ENCODE peak calls at places on chromosome 7, in six cellular contexts. One of them, this sample, is unnamed.

GRCh38 chr7:75534727-75535307 is 42.7 kb downstream of the SPDYE5 start:
- DNase-seq in IMR-90: peak
- DNase-seq in stomach: no peak
- DNase-seq in tibial nerve: no peak
- DNase-seq in A549: no peak
- DNase-seq in Peyer's patch: no peak
- DNase-seq in this sample: no peak

GRCh38 chr7:31043035-31043434 is 9.1 kb upstream of the ADCYAP1R1 start:
- DNase-seq in A549: no peak
- DNase-seq in Peyer's patch: no peak
- DNase-seq in tibial nerve: no peak
- DNase-seq in IMR-90: no peak
- DNase-seq in stomach: no peak
- DNase-seq in this sample: no peak

GRCh38 chr7:157529768-157530560 is 193.2 kb downstream of the DNAJB6 start:
- DNase-seq in Peyer's patch: no peak
- DNase-seq in IMR-90: no peak
- DNase-seq in stomach: peak
- DNase-seq in tibial nerve: no peak
- DNase-seq in A549: no peak
- DNase-seq in this sample: no peak

GRCh38 chr7:44750921-44751571 is 2.4 kb downstream of the ZMIZ2 start:
- DNase-seq in stomach: no peak
- DNase-seq in IMR-90: peak
- DNase-seq in Peyer's patch: peak
- DNase-seq in A549: no peak
- DNase-seq in tibial nerve: no peak
- DNase-seq in this sample: no peak

GRCh38 chr7:69104023-69104422 is 494.3 kb upstream of the AUTS2 start:
- DNase-seq in stomach: no peak
- DNase-seq in IMR-90: no peak
- DNase-seq in Peyer's patch: no peak
- DNase-seq in tibial nerve: no peak
- DNase-seq in A549: no peak
- DNase-seq in this sample: no peak

GRCh38 chr7:42574693-42575084 is 337.2 kb downstream of the C7orf25 start:
- DNase-seq in A549: no peak
- DNase-seq in Peyer's patch: no peak
- DNase-seq in tibial nerve: no peak
- DNase-seq in IMR-90: no peak
- DNase-seq in stomach: no peak
- DNase-seq in this sample: no peak

GRCh38 chr7:156614434-156615264 is 25.9 kb upstream of the RNF32 start:
- DNase-seq in IMR-90: no peak
- DNase-seq in tibial nerve: no peak
- DNase-seq in Peyer's patch: no peak
- DNase-seq in stomach: peak
- DNase-seq in A549: no peak
- DNase-seq in this sample: no peak

GRCh38 chr7:138008588-138009349 is 6.9 kb upstream of the CREB3L2 start:
- DNase-seq in tibial nerve: no peak
- DNase-seq in stomach: no peak
- DNase-seq in A549: peak
- DNase-seq in IMR-90: peak
- DNase-seq in Peyer's patch: no peak
- DNase-seq in this sample: no peak

GRCh38 chr7:66303454-66304160 is 98.5 kb downstream of the TPST1 start:
- DNase-seq in Peyer's patch: no peak
- DNase-seq in IMR-90: no peak
- DNase-seq in A549: no peak
- DNase-seq in stomach: no peak
- DNase-seq in tibial nerve: no peak
- DNase-seq in this sample: no peak

GRCh38 chr7:8761731-8762130 is 328.3 kb downstream of the NXPH1 start:
- DNase-seq in tibial nerve: no peak
- DNase-seq in Peyer's patch: no peak
- DNase-seq in IMR-90: no peak
- DNase-seq in stomach: no peak
- DNase-seq in A549: no peak
- DNase-seq in this sample: no peak

GRCh38 chr7:1811850-1812692 is 142.0 kb downstream of the ELFN1 start:
- DNase-seq in stomach: peak
- DNase-seq in A549: peak
- DNase-seq in tibial nerve: no peak
- DNase-seq in Peyer's patch: no peak
- DNase-seq in IMR-90: no peak
- DNase-seq in this sample: peak
- TF ChIP-seq CTCF in stomach: peak
- TF ChIP-seq CTCF in A549: peak
- TF ChIP-seq CTCF in tibial nerve: no peak
- TF ChIP-seq CTCF in Peyer's patch: no peak
- TF ChIP-seq CTCF in IMR-90: peak
- TF ChIP-seq CTCF in this sample: no peak

GRCh38 chr7:106865130-106866115 is at the start of gene PIK3CG:
- DNase-seq in tibial nerve: no peak
- DNase-seq in A549: no peak
- DNase-seq in stomach: no peak
- DNase-seq in Peyer's patch: peak
- DNase-seq in IMR-90: no peak
- DNase-seq in this sample: no peak
- TF ChIP-seq POLR2A in tibial nerve: no peak
- TF ChIP-seq POLR2A in A549: no peak
- TF ChIP-seq POLR2A in stomach: no peak
- TF ChIP-seq POLR2A in Peyer's patch: peak
- TF ChIP-seq POLR2A in IMR-90: no peak
- TF ChIP-seq POLR2A in this sample: no peak

DNA sequence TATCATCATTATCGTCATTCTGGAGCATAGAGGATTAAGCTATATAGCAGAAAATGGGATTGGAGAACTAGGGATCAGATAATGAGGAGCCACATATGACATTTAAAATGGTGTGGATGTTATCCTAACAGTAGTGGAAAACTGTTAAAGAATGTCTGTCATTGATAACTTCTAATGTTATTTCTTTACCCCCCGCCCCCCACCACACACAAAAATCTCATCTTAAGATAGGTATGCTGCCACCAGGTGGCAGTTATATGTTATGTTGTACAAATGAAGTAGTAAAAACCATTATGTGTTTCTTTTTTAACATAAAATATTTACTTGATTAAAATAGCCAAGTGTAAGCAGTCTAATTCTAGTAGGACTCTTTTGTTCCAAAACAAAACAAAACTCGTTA is 13.0 kb downstream of the AKAP9 start:
- DNase-seq in tibial nerve: no peak
- DNase-seq in IMR-90: peak
- DNase-seq in Peyer's patch: no peak
- DNase-seq in stomach: no peak
- DNase-seq in A549: no peak
- DNase-seq in this sample: no peak
- TF ChIP-seq CTCF in tibial nerve: no peak
- TF ChIP-seq CTCF in IMR-90: peak
- TF ChIP-seq CTCF in Peyer's patch: no peak
- TF ChIP-seq CTCF in stomach: no peak
- TF ChIP-seq CTCF in A549: peak
- TF ChIP-seq CTCF in this sample: no peak

DNA sequence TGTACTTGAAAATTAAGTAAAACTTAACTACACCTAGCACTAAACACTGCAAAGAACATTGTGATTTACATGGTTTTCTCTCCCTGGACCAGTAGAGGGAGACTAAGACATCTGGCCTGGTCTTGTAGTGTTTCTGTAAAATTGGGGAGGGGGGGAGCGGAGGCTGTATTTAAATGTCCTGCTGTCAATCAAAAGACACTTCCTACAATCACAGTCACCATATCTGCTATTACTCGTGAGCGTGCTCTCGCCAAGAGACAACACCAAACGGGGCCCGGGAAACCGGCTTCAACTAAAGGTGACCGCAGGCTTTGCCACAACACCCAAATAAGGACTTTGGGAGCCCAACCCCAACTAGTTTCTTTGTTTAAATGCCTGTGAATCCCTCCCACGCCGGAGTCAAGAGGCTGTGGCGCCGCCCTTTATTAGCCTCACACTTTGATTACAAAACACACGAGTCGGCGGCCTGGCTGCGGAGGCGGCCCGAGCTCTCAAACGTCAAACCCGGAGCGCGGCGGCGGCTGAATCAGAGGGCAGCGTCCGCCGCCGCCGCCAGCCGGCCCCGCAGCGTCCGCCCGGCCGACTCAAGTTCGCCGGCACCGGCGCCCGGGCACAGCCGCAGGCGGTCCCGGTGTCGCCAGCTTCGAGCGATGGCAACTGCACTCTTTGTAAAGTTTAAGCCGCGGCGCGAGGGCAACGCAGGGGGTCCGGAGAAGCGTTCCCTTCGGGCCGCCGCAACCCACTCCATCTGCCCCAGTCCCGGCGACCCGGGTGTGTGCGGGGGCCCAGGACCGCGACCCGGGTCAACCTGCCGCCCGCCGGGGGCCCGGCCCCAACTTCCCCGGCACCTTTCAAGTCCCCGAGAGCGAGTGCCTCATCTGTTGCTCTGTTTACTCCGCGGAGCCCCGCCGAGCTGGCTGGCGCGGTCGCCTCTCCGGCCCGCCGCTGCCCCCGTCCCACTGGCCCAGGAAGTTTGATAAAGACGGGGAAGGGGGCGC is 1.3 kb downstream of the KDM7A start:
- DNase-seq in tibial nerve: peak
- DNase-seq in Peyer's patch: peak
- DNase-seq in stomach: peak
- DNase-seq in A549: peak
- DNase-seq in IMR-90: peak
- DNase-seq in this sample: peak
- TF ChIP-seq POLR2A in tibial nerve: peak
- TF ChIP-seq POLR2A in Peyer's patch: peak
- TF ChIP-seq POLR2A in stomach: no peak
- TF ChIP-seq POLR2A in A549: no peak
- TF ChIP-seq POLR2A in IMR-90: peak
- TF ChIP-seq POLR2A in this sample: peak

GRCh38 chr7:99531354-99531765 is 20.6 kb downstream of the FAM200A start:
- DNase-seq in stomach: no peak
- DNase-seq in A549: no peak
- DNase-seq in tibial nerve: no peak
- DNase-seq in IMR-90: no peak
- DNase-seq in Peyer's patch: no peak
- DNase-seq in this sample: no peak

GRCh38 chr7:99521399-99521798 is 16.9 kb downstream of the ZKSCAN5 start:
- DNase-seq in A549: no peak
- DNase-seq in IMR-90: no peak
- DNase-seq in Peyer's patch: no peak
- DNase-seq in stomach: no peak
- DNase-seq in tibial nerve: no peak
- DNase-seq in this sample: no peak

GRCh38 chr7:99525713-99526440 is 21.4 kb downstream of the ZKSCAN5 start:
- DNase-seq in stomach: no peak
- DNase-seq in Peyer's patch: no peak
- DNase-seq in tibial nerve: no peak
- DNase-seq in A549: no peak
- DNase-seq in IMR-90: no peak
- DNase-seq in this sample: no peak
- TF ChIP-seq CTCF in stomach: no peak
- TF ChIP-seq CTCF in Peyer's patch: no peak
- TF ChIP-seq CTCF in tibial nerve: no peak
- TF ChIP-seq CTCF in A549: no peak
- TF ChIP-seq CTCF in IMR-90: peak
- TF ChIP-seq CTCF in this sample: no peak

GRCh38 chr7:28685291-28685659 is 272.9 kb downstream of the TRIL start:
- DNase-seq in Peyer's patch: no peak
- DNase-seq in tibial nerve: no peak
- DNase-seq in stomach: no peak
- DNase-seq in A549: no peak
- DNase-seq in IMR-90: no peak
- DNase-seq in this sample: peak

GRCh38 chr7:28684729-28685211 is 272.5 kb downstream of the CREB5 start:
- DNase-seq in IMR-90: no peak
- DNase-seq in A549: no peak
- DNase-seq in stomach: no peak
- DNase-seq in tibial nerve: no peak
- DNase-seq in Peyer's patch: no peak
- DNase-seq in this sample: no peak

GRCh38 chr7:28687631-28688030 is 270.5 kb downstream of the TRIL start:
- DNase-seq in A549: no peak
- DNase-seq in tibial nerve: no peak
- DNase-seq in IMR-90: no peak
- DNase-seq in stomach: no peak
- DNase-seq in Peyer's patch: no peak
- DNase-seq in this sample: no peak

GRCh38 chr7:28686418-28686800 is 271.7 kb downstream of the TRIL start:
- DNase-seq in A549: no peak
- DNase-seq in stomach: no peak
- DNase-seq in tibial nerve: peak
- DNase-seq in Peyer's patch: no peak
- DNase-seq in IMR-90: peak
- DNase-seq in this sample: no peak

DNA sequence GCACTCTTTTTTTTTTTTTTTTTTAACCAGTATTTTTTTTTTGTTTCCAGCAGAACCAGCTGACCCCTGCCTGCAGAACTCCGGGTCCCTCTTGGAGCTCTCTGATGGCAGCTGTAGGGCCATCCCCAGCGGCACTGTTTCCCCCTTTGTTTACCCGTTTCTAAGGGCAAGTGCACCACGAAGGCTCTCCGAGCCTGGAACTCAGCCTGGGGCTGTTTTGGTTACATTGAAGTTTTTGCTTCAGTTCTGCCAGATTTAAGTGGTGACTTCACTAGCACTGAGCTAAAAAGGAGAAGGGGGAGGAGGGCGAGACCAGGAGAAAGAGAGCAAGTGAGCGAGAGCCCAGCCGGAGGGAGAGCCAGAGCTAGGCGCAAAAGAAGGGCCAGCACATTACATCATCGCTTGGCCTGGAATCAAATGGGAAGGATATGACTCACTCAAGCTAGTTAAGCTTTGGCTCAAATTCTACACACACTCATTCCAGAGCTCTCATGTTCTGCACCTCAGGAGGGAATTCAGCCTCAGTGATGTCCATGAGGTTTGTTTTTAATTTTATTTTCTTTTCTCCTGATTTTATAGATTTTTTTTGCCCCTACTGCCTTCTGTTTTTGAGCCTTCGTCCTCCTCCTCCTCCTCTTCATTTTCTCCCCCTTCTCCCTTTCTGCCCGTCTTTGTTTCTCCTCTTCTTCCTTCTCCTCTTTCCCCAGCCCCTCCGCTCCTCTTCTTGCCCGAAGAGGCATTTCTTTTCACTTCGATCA is 272.3 kb downstream of the TRIL start:
- DNase-seq in tibial nerve: peak
- DNase-seq in stomach: peak
- DNase-seq in A549: peak
- DNase-seq in Peyer's patch: peak
- DNase-seq in IMR-90: peak
- DNase-seq in this sample: peak
- TF ChIP-seq POLR2A in tibial nerve: peak
- TF ChIP-seq POLR2A in stomach: no peak
- TF ChIP-seq POLR2A in A549: no peak
- TF ChIP-seq POLR2A in Peyer's patch: no peak
- TF ChIP-seq POLR2A in IMR-90: peak
- TF ChIP-seq POLR2A in this sample: peak

This sample was measured in sigmoid colon.